ENCODE peak calls at places on chromosomes 4 and X, in six cellular contexts. One of them, this sample, is unnamed.

GRCh38 chrX:55161581-55161980 is 58.6 kb upstream of the PAGE5 start:
- DNase-seq in left colon: no peak
- DNase-seq in T-cell: no peak
- DNase-seq in activated T-cell treated with anti-CD3 and anti-CD28 coated beads, Interleukin-2, amount 50 U/mL, for 72 hours: no peak
- DNase-seq in Right ventricle myocardium inferior: no peak
- DNase-seq in foreskin keratinocyte: peak
- DNase-seq in this sample: no peak

GRCh38 chrX:22135171-22135711 is 103.1 kb downstream of the PHEX start:
- DNase-seq in foreskin keratinocyte: no peak
- DNase-seq in activated T-cell treated with anti-CD3 and anti-CD28 coated beads, Interleukin-2, amount 50 U/mL, for 72 hours: no peak
- DNase-seq in Right ventricle myocardium inferior: no peak
- DNase-seq in left colon: no peak
- DNase-seq in T-cell: no peak
- DNase-seq in this sample: peak

GRCh38 chr4:2484993-2485392 is 16.1 kb downstream of the RNF4 start:
- DNase-seq in Right ventricle myocardium inferior: peak
- DNase-seq in activated T-cell treated with anti-CD3 and anti-CD28 coated beads, Interleukin-2, amount 50 U/mL, for 72 hours: peak
- DNase-seq in T-cell: peak
- DNase-seq in foreskin keratinocyte: no peak
- DNase-seq in left colon: peak
- DNase-seq in this sample: no peak

GRCh38 chr4:145697332-145697731 is 17.4 kb downstream of the C4orf51 start:
- DNase-seq in Right ventricle myocardium inferior: no peak
- DNase-seq in foreskin keratinocyte: no peak
- DNase-seq in left colon: no peak
- DNase-seq in T-cell: no peak
- DNase-seq in activated T-cell treated with anti-CD3 and anti-CD28 coated beads, Interleukin-2, amount 50 U/mL, for 72 hours: no peak
- DNase-seq in this sample: no peak

GRCh38 chr4:138334346-138335016 is 92.3 kb upstream of the SLC7A11 start:
- DNase-seq in left colon: peak
- DNase-seq in activated T-cell treated with anti-CD3 and anti-CD28 coated beads, Interleukin-2, amount 50 U/mL, for 72 hours: no peak
- DNase-seq in Right ventricle myocardium inferior: no peak
- DNase-seq in T-cell: no peak
- DNase-seq in foreskin keratinocyte: no peak
- DNase-seq in this sample: no peak

GRCh38 chrX:32269877-32270276 is 941.5 kb downstream of the DMD start:
- DNase-seq in Right ventricle myocardium inferior: no peak
- DNase-seq in left colon: no peak
- DNase-seq in T-cell: no peak
- DNase-seq in foreskin keratinocyte: no peak
- DNase-seq in activated T-cell treated with anti-CD3 and anti-CD28 coated beads, Interleukin-2, amount 50 U/mL, for 72 hours: no peak
- DNase-seq in this sample: no peak

GRCh38 chr4:150242820-150243458 is 164.7 kb downstream of the DCLK2 start:
- DNase-seq in T-cell: no peak
- DNase-seq in Right ventricle myocardium inferior: no peak
- DNase-seq in foreskin keratinocyte: no peak
- DNase-seq in left colon: peak
- DNase-seq in activated T-cell treated with anti-CD3 and anti-CD28 coated beads, Interleukin-2, amount 50 U/mL, for 72 hours: no peak
- DNase-seq in this sample: peak

GRCh38 chr4:66376396-66376795 is 706.1 kb upstream of the EPHA5 start:
- DNase-seq in foreskin keratinocyte: no peak
- DNase-seq in T-cell: no peak
- DNase-seq in left colon: no peak
- DNase-seq in activated T-cell treated with anti-CD3 and anti-CD28 coated beads, Interleukin-2, amount 50 U/mL, for 72 hours: no peak
- DNase-seq in Right ventricle myocardium inferior: no peak
- DNase-seq in this sample: no peak

GRCh38 chr4:25981749-25982148 is 67.7 kb downstream of the SMIM20 start:
- DNase-seq in left colon: no peak
- DNase-seq in T-cell: no peak
- DNase-seq in activated T-cell treated with anti-CD3 and anti-CD28 coated beads, Interleukin-2, amount 50 U/mL, for 72 hours: no peak
- DNase-seq in Right ventricle myocardium inferior: no peak
- DNase-seq in foreskin keratinocyte: no peak
- DNase-seq in this sample: no peak

This sample was measured in dermis microvascular lymphatic vessel endothelial cell.